ENCODE peak calls at places on chromosomes 2 and 18, in ten cellular contexts. One of them, this sample, is unnamed.

GRCh38 chr2:111171337-111171930 is 50.7 kb downstream of the BCL2L11 start:
- DNase-seq in fibroblast of pulmonary artery: no peak
- DNase-seq in Peyer's patch: no peak
- DNase-seq in heart right ventricle: no peak
- DNase-seq in RWPE2: no peak
- DNase-seq in brain microvascular endothelial cell: no peak
- DNase-seq in A673: no peak
- DNase-seq in uterus: no peak
- DNase-seq in kidney epithelial cell: no peak
- DNase-seq in keratinocyte: no peak
- DNase-seq in this sample: no peak

GRCh38 chr18:48766487-48766886 is 184.3 kb downstream of the SMAD7 start:
- DNase-seq in heart right ventricle: no peak
- DNase-seq in kidney epithelial cell: no peak
- DNase-seq in uterus: no peak
- DNase-seq in RWPE2: no peak
- DNase-seq in brain microvascular endothelial cell: no peak
- DNase-seq in A673: no peak
- DNase-seq in Peyer's patch: no peak
- DNase-seq in fibroblast of pulmonary artery: no peak
- DNase-seq in keratinocyte: no peak
- DNase-seq in this sample: no peak

GRCh38 chr2:219769044-219770030 is 141.9 kb downstream of the SLC4A3 start:
- DNase-seq in kidney epithelial cell: no peak
- DNase-seq in heart right ventricle: peak
- DNase-seq in uterus: peak
- DNase-seq in fibroblast of pulmonary artery: peak
- DNase-seq in Peyer's patch: no peak
- DNase-seq in keratinocyte: no peak
- DNase-seq in A673: no peak
- DNase-seq in brain microvascular endothelial cell: peak
- DNase-seq in RWPE2: no peak
- DNase-seq in this sample: no peak

GRCh38 chr2:177529166-177529565 is 136.6 kb downstream of the AGPS start:
- DNase-seq in keratinocyte: no peak
- DNase-seq in RWPE2: no peak
- DNase-seq in heart right ventricle: no peak
- DNase-seq in brain microvascular endothelial cell: no peak
- DNase-seq in fibroblast of pulmonary artery: no peak
- DNase-seq in A673: no peak
- DNase-seq in uterus: no peak
- DNase-seq in kidney epithelial cell: no peak
- DNase-seq in Peyer's patch: no peak
- DNase-seq in this sample: no peak

GRCh38 chr18:57446322-57446721 is 11.1 kb downstream of the ONECUT2 start:
- DNase-seq in Peyer's patch: no peak
- DNase-seq in uterus: no peak
- DNase-seq in kidney epithelial cell: no peak
- DNase-seq in fibroblast of pulmonary artery: peak
- DNase-seq in keratinocyte: no peak
- DNase-seq in brain microvascular endothelial cell: no peak
- DNase-seq in heart right ventricle: no peak
- DNase-seq in RWPE2: no peak
- DNase-seq in A673: no peak
- DNase-seq in this sample: no peak

GRCh38 chr2:207394812-207395534 is 134.8 kb upstream of the CREB1 start:
- DNase-seq in uterus: peak
- DNase-seq in kidney epithelial cell: peak
- DNase-seq in keratinocyte: peak
- DNase-seq in heart right ventricle: no peak
- DNase-seq in fibroblast of pulmonary artery: peak
- DNase-seq in A673: peak
- DNase-seq in Peyer's patch: no peak
- DNase-seq in RWPE2: peak
- DNase-seq in brain microvascular endothelial cell: peak
- DNase-seq in this sample: no peak

GRCh38 chr18:79545714-79546113 is 133.9 kb upstream of the CTDP1 start:
- DNase-seq in brain microvascular endothelial cell: no peak
- DNase-seq in A673: no peak
- DNase-seq in kidney epithelial cell: no peak
- DNase-seq in heart right ventricle: no peak
- DNase-seq in RWPE2: peak
- DNase-seq in keratinocyte: no peak
- DNase-seq in Peyer's patch: peak
- DNase-seq in fibroblast of pulmonary artery: no peak
- DNase-seq in uterus: no peak
- DNase-seq in this sample: no peak

GRCh38 chr2:133346654-133347053 is 221.6 kb downstream of the NCKAP5 start:
- DNase-seq in RWPE2: no peak
- DNase-seq in uterus: no peak
- DNase-seq in heart right ventricle: no peak
- DNase-seq in kidney epithelial cell: peak
- DNase-seq in A673: peak
- DNase-seq in brain microvascular endothelial cell: peak
- DNase-seq in fibroblast of pulmonary artery: peak
- DNase-seq in Peyer's patch: no peak
- DNase-seq in keratinocyte: no peak
- DNase-seq in this sample: peak

GRCh38 chr18:67290421-67290820 is 226.1 kb downstream of the DSEL start:
- DNase-seq in Peyer's patch: no peak
- DNase-seq in fibroblast of pulmonary artery: peak
- DNase-seq in keratinocyte: no peak
- DNase-seq in kidney epithelial cell: no peak
- DNase-seq in A673: no peak
- DNase-seq in brain microvascular endothelial cell: no peak
- DNase-seq in heart right ventricle: no peak
- DNase-seq in RWPE2: no peak
- DNase-seq in uterus: no peak
- DNase-seq in this sample: no peak

GRCh38 chr2:143083636-143084035 is 45.6 kb upstream of the ARHGAP15 start:
- DNase-seq in A673: peak
- DNase-seq in brain microvascular endothelial cell: peak
- DNase-seq in kidney epithelial cell: peak
- DNase-seq in RWPE2: no peak
- DNase-seq in heart right ventricle: no peak
- DNase-seq in Peyer's patch: no peak
- DNase-seq in keratinocyte: no peak
- DNase-seq in fibroblast of pulmonary artery: peak
- DNase-seq in uterus: no peak
- DNase-seq in this sample: no peak

GRCh38 chr2:31212659-31213058 is 4.7 kb downstream of the CAPN14 start:
- DNase-seq in fibroblast of pulmonary artery: no peak
- DNase-seq in A673: peak
- DNase-seq in uterus: no peak
- DNase-seq in RWPE2: no peak
- DNase-seq in keratinocyte: no peak
- DNase-seq in heart right ventricle: no peak
- DNase-seq in kidney epithelial cell: no peak
- DNase-seq in brain microvascular endothelial cell: no peak
- DNase-seq in Peyer's patch: no peak
- DNase-seq in this sample: no peak

GRCh38 chr2:241904791-241905710 is 35.5 kb downstream of the RTP5 start:
- DNase-seq in fibroblast of pulmonary artery: no peak
- DNase-seq in kidney epithelial cell: no peak
- DNase-seq in keratinocyte: no peak
- DNase-seq in brain microvascular endothelial cell: no peak
- DNase-seq in A673: no peak
- DNase-seq in heart right ventricle: no peak
- DNase-seq in uterus: no peak
- DNase-seq in Peyer's patch: peak
- DNase-seq in RWPE2: no peak
- DNase-seq in this sample: no peak

GRCh38 chr2:41791523-41791922 is 256.3 kb upstream of the PKDCC start:
- DNase-seq in keratinocyte: no peak
- DNase-seq in kidney epithelial cell: no peak
- DNase-seq in A673: peak
- DNase-seq in uterus: no peak
- DNase-seq in heart right ventricle: no peak
- DNase-seq in brain microvascular endothelial cell: peak
- DNase-seq in fibroblast of pulmonary artery: peak
- DNase-seq in RWPE2: no peak
- DNase-seq in Peyer's patch: no peak
- DNase-seq in this sample: peak

GRCh38 chr18:33821503-33821902 is 243.5 kb downstream of the ASXL3 start:
- DNase-seq in fibroblast of pulmonary artery: peak
- DNase-seq in heart right ventricle: no peak
- DNase-seq in Peyer's patch: no peak
- DNase-seq in RWPE2: no peak
- DNase-seq in brain microvascular endothelial cell: peak
- DNase-seq in A673: no peak
- DNase-seq in uterus: no peak
- DNase-seq in keratinocyte: peak
- DNase-seq in kidney epithelial cell: no peak
- DNase-seq in this sample: no peak

GRCh38 chr2:226520723-226521122 is 278.9 kb downstream of the IRS1 start:
- DNase-seq in uterus: no peak
- DNase-seq in brain microvascular endothelial cell: no peak
- DNase-seq in fibroblast of pulmonary artery: no peak
- DNase-seq in Peyer's patch: no peak
- DNase-seq in kidney epithelial cell: no peak
- DNase-seq in heart right ventricle: no peak
- DNase-seq in RWPE2: no peak
- DNase-seq in keratinocyte: no peak
- DNase-seq in A673: no peak
- DNase-seq in this sample: no peak

GRCh38 chr2:221282386-221282785 is 289.7 kb downstream of the EPHA4 start:
- DNase-seq in keratinocyte: no peak
- DNase-seq in fibroblast of pulmonary artery: no peak
- DNase-seq in RWPE2: no peak
- DNase-seq in uterus: no peak
- DNase-seq in brain microvascular endothelial cell: no peak
- DNase-seq in A673: no peak
- DNase-seq in Peyer's patch: no peak
- DNase-seq in heart right ventricle: no peak
- DNase-seq in kidney epithelial cell: no peak
- DNase-seq in this sample: no peak

GRCh38 chr18:79332601-79333000 is 63.1 kb upstream of the NFATC1 start:
- DNase-seq in A673: no peak
- DNase-seq in brain microvascular endothelial cell: no peak
- DNase-seq in uterus: no peak
- DNase-seq in RWPE2: no peak
- DNase-seq in fibroblast of pulmonary artery: no peak
- DNase-seq in kidney epithelial cell: no peak
- DNase-seq in keratinocyte: no peak
- DNase-seq in Peyer's patch: no peak
- DNase-seq in heart right ventricle: no peak
- DNase-seq in this sample: no peak

GRCh38 chr2:203909946-203910476 is 26.6 kb upstream of the ICOS start:
- DNase-seq in kidney epithelial cell: no peak
- DNase-seq in fibroblast of pulmonary artery: no peak
- DNase-seq in keratinocyte: no peak
- DNase-seq in uterus: no peak
- DNase-seq in heart right ventricle: no peak
- DNase-seq in A673: no peak
- DNase-seq in Peyer's patch: no peak
- DNase-seq in brain microvascular endothelial cell: no peak
- DNase-seq in RWPE2: no peak
- DNase-seq in this sample: no peak

GRCh38 chr18:44537521-44537920 is 143.2 kb upstream of the SETBP1 start:
- DNase-seq in uterus: no peak
- DNase-seq in RWPE2: peak
- DNase-seq in A673: peak
- DNase-seq in keratinocyte: peak
- DNase-seq in kidney epithelial cell: peak
- DNase-seq in brain microvascular endothelial cell: peak
- DNase-seq in Peyer's patch: no peak
- DNase-seq in heart right ventricle: no peak
- DNase-seq in fibroblast of pulmonary artery: peak
- DNase-seq in this sample: peak

GRCh38 chr18:2104620-2105462 is 466.5 kb downstream of the METTL4 start:
- DNase-seq in kidney epithelial cell: no peak
- DNase-seq in keratinocyte: no peak
- DNase-seq in heart right ventricle: peak
- DNase-seq in A673: peak
- DNase-seq in fibroblast of pulmonary artery: peak
- DNase-seq in brain microvascular endothelial cell: peak
- DNase-seq in Peyer's patch: peak
- DNase-seq in uterus: no peak
- DNase-seq in RWPE2: no peak
- DNase-seq in this sample: peak

GRCh38 chr2:138550670-138551287 is 49.2 kb downstream of the SPOPL start:
- DNase-seq in fibroblast of pulmonary artery: no peak
- DNase-seq in keratinocyte: no peak
- DNase-seq in uterus: no peak
- DNase-seq in brain microvascular endothelial cell: no peak
- DNase-seq in RWPE2: no peak
- DNase-seq in Peyer's patch: no peak
- DNase-seq in A673: no peak
- DNase-seq in heart right ventricle: no peak
- DNase-seq in kidney epithelial cell: no peak
- DNase-seq in this sample: no peak

GRCh38 chr18:37565985-37566478 is 434 bp upstream of the CELF4 start:
- DNase-seq in Peyer's patch: peak
- DNase-seq in kidney epithelial cell: no peak
- DNase-seq in heart right ventricle: peak
- DNase-seq in fibroblast of pulmonary artery: peak
- DNase-seq in A673: peak
- DNase-seq in RWPE2: no peak
- DNase-seq in keratinocyte: no peak
- DNase-seq in uterus: no peak
- DNase-seq in brain microvascular endothelial cell: peak
- DNase-seq in this sample: peak
- H3K4me3 ChIP-seq in Peyer's patch: no peak
- H3K4me3 ChIP-seq in kidney epithelial cell: peak
- H3K4me3 ChIP-seq in heart right ventricle: peak
- H3K4me3 ChIP-seq in fibroblast of pulmonary artery: peak
- H3K4me3 ChIP-seq in A673: peak
- H3K4me3 ChIP-seq in RWPE2: peak
- H3K4me3 ChIP-seq in keratinocyte: peak
- H3K4me3 ChIP-seq in uterus: peak
- H3K4me3 ChIP-seq in brain microvascular endothelial cell: peak
- H3K4me3 ChIP-seq in this sample: peak

GRCh38 chr2:15944325-15945017 is 4.1 kb downstream of the MYCN start:
- DNase-seq in brain microvascular endothelial cell: no peak
- DNase-seq in RWPE2: no peak
- DNase-seq in kidney epithelial cell: no peak
- DNase-seq in uterus: no peak
- DNase-seq in A673: no peak
- DNase-seq in keratinocyte: no peak
- DNase-seq in Peyer's patch: no peak
- DNase-seq in fibroblast of pulmonary artery: no peak
- DNase-seq in heart right ventricle: no peak
- DNase-seq in this sample: no peak
- H3K4me3 ChIP-seq in brain microvascular endothelial cell: no peak
- H3K4me3 ChIP-seq in RWPE2: no peak
- H3K4me3 ChIP-seq in kidney epithelial cell: no peak
- H3K4me3 ChIP-seq in uterus: no peak
- H3K4me3 ChIP-seq in A673: peak
- H3K4me3 ChIP-seq in keratinocyte: no peak
- H3K4me3 ChIP-seq in Peyer's patch: no peak
- H3K4me3 ChIP-seq in fibroblast of pulmonary artery: no peak
- H3K4me3 ChIP-seq in heart right ventricle: no peak
- H3K4me3 ChIP-seq in this sample: no peak

GRCh38 chr2:233165895-233166661 is 85.4 kb upstream of the ATG16L1 start:
- DNase-seq in brain microvascular endothelial cell: peak
- DNase-seq in RWPE2: no peak
- DNase-seq in Peyer's patch: peak
- DNase-seq in keratinocyte: no peak
- DNase-seq in heart right ventricle: peak
- DNase-seq in uterus: no peak
- DNase-seq in kidney epithelial cell: peak
- DNase-seq in A673: no peak
- DNase-seq in fibroblast of pulmonary artery: peak
- DNase-seq in this sample: peak
- H3K4me3 ChIP-seq in brain microvascular endothelial cell: no peak
- H3K4me3 ChIP-seq in RWPE2: no peak
- H3K4me3 ChIP-seq in Peyer's patch: no peak
- H3K4me3 ChIP-seq in keratinocyte: no peak
- H3K4me3 ChIP-seq in heart right ventricle: no peak
- H3K4me3 ChIP-seq in uterus: no peak
- H3K4me3 ChIP-seq in kidney epithelial cell: no peak
- H3K4me3 ChIP-seq in A673: no peak
- H3K4me3 ChIP-seq in fibroblast of pulmonary artery: no peak
- H3K4me3 ChIP-seq in this sample: no peak

GRCh38 chr2:48287971-48288370 is 242.0 kb upstream of the STON1 start:
- DNase-seq in Peyer's patch: no peak
- DNase-seq in kidney epithelial cell: no peak
- DNase-seq in keratinocyte: no peak
- DNase-seq in uterus: no peak
- DNase-seq in brain microvascular endothelial cell: no peak
- DNase-seq in fibroblast of pulmonary artery: no peak
- DNase-seq in RWPE2: no peak
- DNase-seq in A673: no peak
- DNase-seq in heart right ventricle: no peak
- DNase-seq in this sample: no peak
- H3K4me3 ChIP-seq in Peyer's patch: no peak
- H3K4me3 ChIP-seq in kidney epithelial cell: no peak
- H3K4me3 ChIP-seq in keratinocyte: no peak
- H3K4me3 ChIP-seq in uterus: no peak
- H3K4me3 ChIP-seq in brain microvascular endothelial cell: no peak
- H3K4me3 ChIP-seq in fibroblast of pulmonary artery: no peak
- H3K4me3 ChIP-seq in RWPE2: no peak
- H3K4me3 ChIP-seq in A673: no peak
- H3K4me3 ChIP-seq in heart right ventricle: no peak
- H3K4me3 ChIP-seq in this sample: no peak